ENCODE peak calls at places on chromosomes 5 and 9, in four cellular contexts. Z is H54; Q is COR-L47; W is activated CD4-positive, alpha-beta T cell treated with anti-CD3 and anti-CD28 coated beads, Interleukin-2, amount 50 U/mL, for 1 hour. I is an unnamed sample.

GRCh38 chr9:19896161-19896560 is 107.3 kb upstream of the SLC24A2 start:
- DNase-seq in Z (no peak), W (no peak), Q (no peak), I (no peak)

GRCh38 chr5:37005946-37006540 is 129.5 kb downstream of the NIPBL start:
- DNase-seq in Q (no peak), W (no peak), Z (no peak), I (peak; percentile 6)

GRCh38 chr5:60453186-60453976 is 246.6 kb downstream of the DEPDC1B start:
- DNase-seq in W (no peak), Q (no peak), Z (no peak), I (no peak)

GRCh38 chr9:128568470-128569083 is 16.2 kb downstream of the SPTAN1 start:
- DNase-seq in Z (no peak), Q (no peak), W (no peak), I (no peak)

GRCh38 chr9:107394264-107394663 is 95.3 kb downstream of the KLF4 start:
- DNase-seq in Q (no peak), W (no peak), Z (no peak), I (no peak)

GRCh38 chr5:83509535-83509934 is 38.0 kb downstream of the VCAN start:
- DNase-seq in Z (no peak), W (no peak), Q (no peak), I (peak; percentile 92)

GRCh38 chr5:54774281-54775171 is 210.9 kb downstream of the ESM1 start:
- DNase-seq in Q (no peak), W (no peak), Z (no peak), I (no peak)

GRCh38 chr5:75588666-75589065 is 22.6 kb upstream of the ANKDD1B start:
- DNase-seq in Q (no peak), W (no peak), Z (no peak), I (no peak)

GRCh38 chr5:179168636-179169035 is 108.5 kb downstream of the ZNF354C start:
- DNase-seq in Q (no peak), W (no peak), Z (no peak), I (no peak)

GRCh38 chr5:140351609-140352334 is 5.4 kb upstream of the HBEGF start:
- DNase-seq in W (peak; percentile 27), Q (peak; percentile 26), Z (no peak), I (peak; percentile 38)

GRCh38 chr9:98584059-98584458 is 124.7 kb downstream of the GABBR2 start:
- DNase-seq in W (no peak), Z (no peak), Q (no peak), I (no peak)

GRCh38 chr9:2299156-2299842 is 284.2 kb downstream of the SMARCA2 start:
- DNase-seq in Q (peak; percentile 95), W (no peak), Z (no peak), I (no peak)

GRCh38 chr9:113875420-113875916 is 641 bp upstream of the ZNF618 start:
- DNase-seq in Q (no peak), W (no peak), Z (no peak), I (no peak)

GRCh38 chr5:165565921-165566320 is 2060.5 kb downstream of the MAT2B start:
- DNase-seq in Z (no peak), Q (no peak), W (no peak), I (no peak)

GRCh38 chr5:116864157-116864837 is 289.7 kb upstream of the SEMA6A start:
- DNase-seq in Q (no peak), W (no peak), Z (no peak), I (peak; percentile 1)

GRCh38 chr5:14681236-14681752 is 16.8 kb downstream of the OTULIN start:
- DNase-seq in Q (no peak), W (no peak), Z (no peak), I (peak; percentile 48)

GRCh38 chr5:31193591-31194457 is at the start of gene CDH6:
- DNase-seq in Q (peak; percentile 71), W (no peak), Z (no peak), I (peak; percentile 73)

GRCh38 chr5:116573279-116573616 is 1.4 kb downstream of the SEMA6A start:
- DNase-seq in Q (peak; percentile 62), W (no peak), Z (no peak), I (no peak)

GRCh38 chr5:27908341-27908740 is 870.0 kb upstream of the CDH9 start:
- DNase-seq in W (no peak), Z (no peak), Q (no peak), I (no peak)

GRCh38 chr5:143244990-143245389 is 158.5 kb downstream of the NR3C1 start:
- DNase-seq in Q (no peak), Z (no peak), W (no peak), I (peak; percentile 67)

GRCh38 chr5:72107874-72108199 is 562 bp downstream of the MAP1B start:
- DNase-seq in Z (no peak), W (no peak), Q (peak; percentile 59), I (no peak)

GRCh38 chr9:83281306-83282255 is 218.6 kb upstream of the RASEF start:
- DNase-seq in Q (no peak), W (no peak), Z (no peak), I (peak; percentile 76)

GRCh38 chr5:107425541-107426031 is 245.2 kb downstream of the EFNA5 start:
- DNase-seq in Q (no peak), Z (peak; percentile 24), W (no peak), I (peak; percentile 95)

GRCh38 chr5:163424836-163425235 is 12.6 kb upstream of the CCNG1 start:
- DNase-seq in Q (no peak), W (no peak), Z (no peak), I (no peak)

GRCh38 chr5:127053049-127053448 is 20.3 kb downstream of the C5orf63 start:
- DNase-seq in W (no peak), Z (no peak), Q (peak; percentile 74), I (no peak)

GRCh38 chr5:5497132-5497748 is 74.8 kb downstream of the ICE1 start:
- DNase-seq in Z (peak; percentile 76), Q (peak; percentile 52), W (peak; percentile 22), I (peak; percentile 24)